ENCODE peak calls at places on chromosomes 2 and 18, in eight cellular contexts. V is heart left ventricle; R is neural progenitor cell; Q is CD8-positive, alpha-beta T cell; N is heart right ventricle; B is ascending aorta; J is tibial nerve; P is cardiac muscle cell. L is an unnamed sample. For H3K4me1 and H3K27me3, the result is how much of the 10 kb centered on the place peaks cover.

GRCh38 chr2:29802976-29803375 is 118.4 kb downstream of the ALK start:
- DNase-seq in V (no peak), R (no peak), Q (no peak), N (no peak), B (no peak), J (no peak), P (no peak), L (no peak)

GRCh38 chr2:60483400-60483799 is 70.1 kb downstream of the BCL11A start:
- DNase-seq in V (no peak), R (no peak), Q (no peak), N (no peak), B (peak), J (no peak), P (peak), L (no peak)

GRCh38 chr2:41321341-41321740 is 726.5 kb upstream of the PKDCC start:
- DNase-seq in V (no peak), R (no peak), Q (no peak), N (no peak), B (no peak), J (no peak), P (no peak), L (no peak)

GRCh38 chr2:236711440-236711839 is 141.8 kb downstream of the ACKR3 start:
- DNase-seq in V (no peak), R (no peak), Q (no peak), N (no peak), B (peak), J (no peak), P (peak), L (peak)

GRCh38 chr18:54608008-54608642 is 17.1 kb downstream of the DYNAP start:
- DNase-seq in V (no peak), R (no peak), Q (no peak), N (no peak), B (no peak), J (no peak), P (peak), L (no peak)

GRCh38 chr18:49857708-49858107 is 44.4 kb upstream of the ACAA2 start:
- DNase-seq in V (no peak), R (peak), Q (no peak), N (no peak), B (no peak), J (no peak), P (no peak), L (no peak)

GRCh38 chr2:160534996-160535395 is 41.4 kb upstream of the RBMS1 start:
- DNase-seq in V (no peak), R (no peak), Q (no peak), N (no peak), B (no peak), J (no peak), P (no peak), L (no peak)

GRCh38 chr2:8172661-8173060 is 509.2 kb upstream of the ID2 start:
- DNase-seq in V (no peak), R (no peak), Q (no peak), N (no peak), B (no peak), J (no peak), P (no peak), L (no peak)

GRCh38 chr2:9950521-9951271 is 797 bp upstream of the GRHL1 start:
- DNase-seq in V (peak), R (peak), Q (peak), N (peak), B (peak), J (no peak), P (peak), L (no peak)

GRCh38 chr2:48315847-48316194 is 214.1 kb upstream of the STON1 start:
- DNase-seq in V (no peak), R (peak), Q (peak), N (no peak), B (no peak), J (no peak), P (no peak), L (no peak)

GRCh38 chr18:12904012-12904516 is 20.0 kb upstream of the PTPN2 start:
- DNase-seq in V (peak), R (no peak), Q (no peak), N (no peak), B (no peak), J (no peak), P (peak), L (no peak)

GRCh38 chr18:51614033-51614432 is 416.6 kb upstream of the MEX3C start:
- DNase-seq in V (peak), R (no peak), Q (no peak), N (no peak), B (no peak), J (no peak), P (peak), L (no peak)

GRCh38 chr2:8486141-8486540 is 195.7 kb upstream of the ID2 start:
- DNase-seq in V (no peak), R (no peak), Q (no peak), N (no peak), B (no peak), J (no peak), P (no peak), L (no peak)

GRCh38 chr2:74548919-74549684 is 4.6 kb downstream of the LOXL3 start:
- DNase-seq in V (peak), R (peak), Q (no peak), N (peak), B (peak), J (peak), P (peak), L (peak)

GRCh38 chr18:3604626-3605408 is 154.8 kb downstream of the TGIF1 start:
- DNase-seq in V (no peak), R (peak), Q (peak), N (no peak), B (no peak), J (no peak), P (peak), L (peak)

GRCh38 chr18:70673834-70674233 is 385.0 kb downstream of the SOCS6 start:
- DNase-seq in V (no peak), R (no peak), Q (no peak), N (no peak), B (no peak), J (no peak), P (no peak), L (no peak)

GRCh38 chr2:15730545-15731212 is 139.0 kb downstream of the DDX1 start:
- DNase-seq in V (peak), R (no peak), Q (no peak), N (peak), B (peak), J (peak), P (peak), L (peak)

GRCh38 chr2:211351998-211352397 is 795.6 kb downstream of the CPS1 start:
- DNase-seq in V (peak), R (no peak), Q (no peak), N (peak), B (no peak), J (no peak), P (no peak), L (no peak)

GRCh38 chr2:126749537-126749936 is 93.6 kb downstream of the GYPC start:
- DNase-seq in V (no peak), R (no peak), Q (peak), N (no peak), B (no peak), J (no peak), P (peak), L (peak)

GRCh38 chr18:55868909-55869308 is 280.9 kb upstream of the TCF4 start:
- DNase-seq in V (no peak), R (no peak), Q (no peak), N (no peak), B (no peak), J (no peak), P (no peak), L (no peak)

GRCh38 chr2:149005471-149006077 is 32.9 kb upstream of the LYPD6B start:
- DNase-seq in V (no peak), R (no peak), Q (no peak), N (no peak), B (no peak), J (no peak), P (no peak), L (no peak)

GRCh38 chr2:24454258-24454657 is 36.8 kb upstream of the NCOA1 start:
- DNase-seq in V (no peak), R (peak), Q (no peak), N (no peak), B (no peak), J (no peak), P (peak), L (no peak)

DNA sequence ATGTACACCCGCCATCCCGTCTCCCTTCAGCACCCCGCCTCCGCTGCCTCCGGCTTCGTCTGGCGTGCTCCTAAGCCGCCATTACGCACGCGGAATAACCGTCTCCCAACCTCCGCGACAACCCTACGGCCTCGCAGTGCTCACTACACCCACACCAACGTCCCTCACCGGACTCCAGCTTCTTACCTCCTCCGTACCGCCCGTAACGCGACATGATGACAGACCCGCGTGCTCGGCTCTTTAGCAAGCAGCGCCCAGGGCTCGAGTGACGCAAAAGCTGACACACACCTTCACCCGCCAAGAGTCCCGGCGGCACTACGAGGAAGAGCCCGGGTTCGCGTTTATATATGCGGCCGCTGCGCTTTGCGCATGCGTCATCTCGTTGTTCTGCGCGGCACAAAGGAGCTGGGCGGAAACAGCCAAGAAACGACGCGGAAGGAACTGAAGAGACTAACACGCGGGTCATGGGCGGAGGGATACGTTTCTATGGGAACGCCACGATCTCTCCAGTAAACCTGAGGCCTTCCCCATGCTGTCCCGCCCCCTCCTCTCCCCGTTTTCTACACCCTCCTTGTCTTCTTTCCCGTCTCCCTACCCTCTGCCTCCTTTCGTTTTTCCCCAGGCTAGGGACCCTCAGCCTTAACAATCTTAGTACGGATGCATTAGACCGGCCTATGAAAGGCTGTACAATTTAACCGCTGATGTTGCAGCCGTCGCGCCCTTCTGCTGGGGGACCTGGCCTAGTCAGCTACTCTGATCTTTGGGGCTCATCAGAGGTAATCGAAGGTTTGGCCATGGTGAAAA is at the start of gene SRSF7:
- DNase-seq in V (peak), R (peak), Q (peak), N (peak), B (peak), J (peak), P (peak), L (peak)
- H3K4me1 ChIP-seq in V (under half), R (under half), Q (half or more), N (under half), B (under half), J (under half), P (under half), L (under half)

GRCh38 chr18:6961331-6961730 is 156.3 kb downstream of the LAMA1 start:
- DNase-seq in V (no peak), R (no peak), Q (no peak), N (no peak), B (no peak), J (no peak), P (no peak), L (no peak)

GRCh38 chr18:6960124-6960523 is 157.5 kb downstream of the LAMA1 start:
- DNase-seq in V (no peak), R (no peak), Q (no peak), N (no peak), B (no peak), J (no peak), P (no peak), L (no peak)

GRCh38 chr18:6960656-6961055 is 156.9 kb downstream of the LAMA1 start:
- DNase-seq in V (no peak), R (no peak), Q (no peak), N (no peak), B (no peak), J (no peak), P (peak), L (no peak)

GRCh38 chr18:6956999-6957398 is 160.6 kb downstream of the LAMA1 start:
- DNase-seq in V (no peak), R (no peak), Q (no peak), N (no peak), B (no peak), J (no peak), P (no peak), L (no peak)

DNA sequence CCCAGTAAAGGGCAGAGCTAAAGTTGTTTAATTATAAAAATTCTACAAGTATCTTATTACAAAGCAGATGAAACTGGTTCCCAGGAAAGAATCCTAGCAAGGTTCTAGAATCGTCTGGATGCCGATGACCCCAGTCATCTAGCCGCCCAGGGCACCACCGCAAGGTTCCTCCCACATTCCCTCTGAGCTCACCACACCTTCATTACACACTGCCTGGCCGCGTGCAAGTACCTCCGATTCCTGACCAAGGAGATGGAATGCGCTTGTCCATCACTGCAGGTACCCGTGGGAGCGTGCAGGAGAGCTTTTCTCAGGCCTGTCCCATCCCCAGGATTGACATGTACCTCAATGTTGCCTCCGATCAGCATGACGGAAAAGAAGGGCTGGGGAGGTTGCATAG is 158.5 kb downstream of the LAMA1 start:
- DNase-seq in V (no peak), R (no peak), Q (no peak), N (no peak), B (no peak), J (no peak), P (no peak), L (no peak)
- H3K4me3 ChIP-seq in V (no peak), R (no peak), Q (no peak), N (no peak), B (no peak), J (no peak), P (no peak), L (no peak)

GRCh38 chr2:120477198-120477597 is 131.3 kb downstream of the INHBB start:
- DNase-seq in V (no peak), R (no peak), Q (no peak), N (no peak), B (no peak), J (no peak), P (no peak), L (no peak)
- H3K27me3 ChIP-seq in V (under half), R (half or more), Q (under half), N (under half), B (under half), J (under half), P (under half), L (under half)

GRCh38 chr2:174336403-174337336 is 1.9 kb downstream of the SP9 start:
- DNase-seq in V (no peak), R (peak), Q (no peak), N (peak), B (no peak), J (no peak), P (no peak), L (no peak)
- H3K4me1 ChIP-seq in V (under half), R (half or more), Q (half or more), N (under half), B (under half), J (under half), P (under half), L (half or more)

L was measured in right atrium auricular region.